ENCODE peak calls at places on chromosomes 11 and 22, in five cellular contexts. One of them, this sample, is unnamed.

GRCh38 chr22:19948057-19948760 is 6.6 kb upstream of the TXNRD2 start:
- DNase-seq in astrocyte: no peak
- DNase-seq in hepatocyte: no peak
- DNase-seq in endodermal cell: peak
- DNase-seq in lung: no peak
- DNase-seq in this sample: no peak

GRCh38 chr11:47183031-47183856 is 3.0 kb downstream of the PACSIN3 start:
- DNase-seq in astrocyte: no peak
- DNase-seq in hepatocyte: no peak
- DNase-seq in lung: no peak
- DNase-seq in endodermal cell: no peak
- DNase-seq in this sample: no peak

GRCh38 chr11:121334973-121335711 is 42.6 kb downstream of the SC5D start:
- DNase-seq in hepatocyte: no peak
- DNase-seq in endodermal cell: no peak
- DNase-seq in astrocyte: no peak
- DNase-seq in lung: no peak
- DNase-seq in this sample: peak

GRCh38 chr11:5369793-5370192 is 13.8 kb upstream of the OR51M1 start:
- DNase-seq in astrocyte: no peak
- DNase-seq in endodermal cell: no peak
- DNase-seq in hepatocyte: no peak
- DNase-seq in lung: no peak
- DNase-seq in this sample: peak

GRCh38 chr11:96622026-96622634 is 232.3 kb downstream of the JRKL start:
- DNase-seq in endodermal cell: no peak
- DNase-seq in hepatocyte: no peak
- DNase-seq in astrocyte: no peak
- DNase-seq in lung: no peak
- DNase-seq in this sample: no peak

GRCh38 chr22:49026476-49027121 is 801.1 kb downstream of the BRD1 start:
- DNase-seq in hepatocyte: no peak
- DNase-seq in astrocyte: no peak
- DNase-seq in endodermal cell: peak
- DNase-seq in lung: no peak
- DNase-seq in this sample: no peak

GRCh38 chr11:8030526-8031247 is 43.5 kb downstream of the EIF3F start:
- DNase-seq in endodermal cell: no peak
- DNase-seq in lung: peak
- DNase-seq in astrocyte: no peak
- DNase-seq in hepatocyte: no peak
- DNase-seq in this sample: no peak

GRCh38 chr11:86182976-86183584 is 61.5 kb upstream of the EED start:
- DNase-seq in lung: no peak
- DNase-seq in endodermal cell: no peak
- DNase-seq in astrocyte: peak
- DNase-seq in hepatocyte: peak
- DNase-seq in this sample: no peak

GRCh38 chr11:123316003-123316402 is 114.1 kb upstream of the GRAMD1B start:
- DNase-seq in astrocyte: peak
- DNase-seq in hepatocyte: no peak
- DNase-seq in endodermal cell: no peak
- DNase-seq in lung: no peak
- DNase-seq in this sample: peak

GRCh38 chr22:46897246-46897623 is 134.8 kb downstream of the TBC1D22A start:
- DNase-seq in endodermal cell: peak
- DNase-seq in hepatocyte: no peak
- DNase-seq in astrocyte: no peak
- DNase-seq in lung: no peak
- DNase-seq in this sample: no peak

GRCh38 chr22:37633082-37633692 is 6.3 kb upstream of the SH3BP1 start:
- DNase-seq in hepatocyte: no peak
- DNase-seq in endodermal cell: no peak
- DNase-seq in lung: no peak
- DNase-seq in astrocyte: no peak
- DNase-seq in this sample: no peak

GRCh38 chr11:111283945-111284481 is 14.3 kb upstream of the POU2AF3 start:
- DNase-seq in endodermal cell: peak
- DNase-seq in hepatocyte: peak
- DNase-seq in lung: no peak
- DNase-seq in astrocyte: no peak
- DNase-seq in this sample: peak

GRCh38 chr11:65274734-65275682 is 13.2 kb downstream of the POLA2 start:
- DNase-seq in lung: peak
- DNase-seq in endodermal cell: peak
- DNase-seq in hepatocyte: peak
- DNase-seq in astrocyte: peak
- DNase-seq in this sample: peak

GRCh38 chr11:69915501-69916250 is 96.5 kb upstream of the FGF3 start:
- DNase-seq in endodermal cell: peak
- DNase-seq in lung: peak
- DNase-seq in hepatocyte: peak
- DNase-seq in astrocyte: peak
- DNase-seq in this sample: peak

GRCh38 chr11:14547440-14547839 is 27.3 kb upstream of the PSMA1 start:
- DNase-seq in lung: no peak
- DNase-seq in endodermal cell: no peak
- DNase-seq in astrocyte: no peak
- DNase-seq in hepatocyte: no peak
- DNase-seq in this sample: no peak

GRCh38 chr11:129691154-129691553 is 124.5 kb upstream of the TMEM45B start:
- DNase-seq in lung: no peak
- DNase-seq in astrocyte: no peak
- DNase-seq in endodermal cell: no peak
- DNase-seq in hepatocyte: no peak
- DNase-seq in this sample: no peak

GRCh38 chr11:83042966-83043711 is 28.6 kb downstream of the RAB30 start:
- DNase-seq in endodermal cell: no peak
- DNase-seq in lung: no peak
- DNase-seq in astrocyte: peak
- DNase-seq in hepatocyte: no peak
- DNase-seq in this sample: peak

GRCh38 chr22:41501209-41501608 is 32.3 kb downstream of the ACO2 start:
- DNase-seq in lung: no peak
- DNase-seq in hepatocyte: no peak
- DNase-seq in astrocyte: no peak
- DNase-seq in endodermal cell: no peak
- DNase-seq in this sample: no peak

GRCh38 chr22:36087784-36088183 is 59.2 kb upstream of the RBFOX2 start:
- DNase-seq in astrocyte: no peak
- DNase-seq in hepatocyte: no peak
- DNase-seq in endodermal cell: no peak
- DNase-seq in lung: no peak
- DNase-seq in this sample: no peak

GRCh38 chr11:114159802-114160588 is 100.5 kb downstream of the ZBTB16 start:
- DNase-seq in lung: peak
- DNase-seq in hepatocyte: peak
- DNase-seq in endodermal cell: peak
- DNase-seq in astrocyte: peak
- DNase-seq in this sample: peak

GRCh38 chr22:38860291-38861169 is 11.5 kb downstream of the CBX6 start:
- DNase-seq in lung: no peak
- DNase-seq in astrocyte: no peak
- DNase-seq in hepatocyte: no peak
- DNase-seq in endodermal cell: peak
- DNase-seq in this sample: no peak

GRCh38 chr11:127074151-127074761 is 73.7 kb upstream of the KIRREL3 start:
- DNase-seq in astrocyte: peak
- DNase-seq in endodermal cell: peak
- DNase-seq in hepatocyte: peak
- DNase-seq in lung: no peak
- DNase-seq in this sample: peak
- TF ChIP-seq CTCF in astrocyte: peak
- TF ChIP-seq CTCF in endodermal cell: peak
- TF ChIP-seq CTCF in hepatocyte: peak
- TF ChIP-seq CTCF in lung: no peak
- TF ChIP-seq CTCF in this sample: peak

DNA sequence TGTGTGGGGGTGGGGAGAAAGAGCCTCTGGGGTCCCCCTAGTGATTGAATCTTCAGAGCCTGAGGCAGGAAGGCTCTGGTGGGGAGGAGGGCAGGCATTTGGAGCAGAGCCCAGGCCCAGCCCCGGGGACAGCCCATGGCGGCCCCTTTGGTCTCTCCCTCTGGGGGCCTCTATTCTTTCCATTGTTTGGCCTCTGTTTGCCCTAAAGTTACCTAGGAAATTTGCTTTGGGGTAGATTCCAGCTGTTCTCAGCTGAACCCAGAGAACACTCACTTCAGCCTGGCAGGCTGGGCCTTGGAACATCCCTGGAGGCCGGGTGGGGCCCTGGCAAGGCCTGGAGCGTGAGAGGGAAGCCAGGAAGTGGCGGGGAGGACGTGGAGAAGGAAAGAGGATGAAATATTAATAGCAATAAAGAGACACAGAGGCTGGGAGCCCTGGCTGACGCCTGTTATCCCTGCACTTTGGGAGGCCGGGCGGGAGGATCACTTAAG is 22.9 kb upstream of the A4GALT start:
- DNase-seq in lung: peak
- DNase-seq in endodermal cell: no peak
- DNase-seq in astrocyte: no peak
- DNase-seq in hepatocyte: peak
- DNase-seq in this sample: no peak
- TF ChIP-seq CTCF in lung: no peak
- TF ChIP-seq CTCF in endodermal cell: no peak
- TF ChIP-seq CTCF in astrocyte: no peak
- TF ChIP-seq CTCF in hepatocyte: no peak
- TF ChIP-seq CTCF in this sample: no peak

GRCh38 chr22:26174280-26174679 is 5.0 kb downstream of the SEZ6L start:
- DNase-seq in lung: no peak
- DNase-seq in astrocyte: no peak
- DNase-seq in endodermal cell: peak
- DNase-seq in hepatocyte: peak
- DNase-seq in this sample: peak
- TF ChIP-seq CTCF in lung: no peak
- TF ChIP-seq CTCF in astrocyte: no peak
- TF ChIP-seq CTCF in endodermal cell: peak
- TF ChIP-seq CTCF in hepatocyte: peak
- TF ChIP-seq CTCF in this sample: peak

GRCh38 chr11:72534859-72535547 is 100.7 kb upstream of the CLPB start:
- DNase-seq in hepatocyte: peak
- DNase-seq in astrocyte: peak
- DNase-seq in endodermal cell: peak
- DNase-seq in lung: no peak
- DNase-seq in this sample: peak
- TF ChIP-seq CTCF in hepatocyte: no peak
- TF ChIP-seq CTCF in astrocyte: no peak
- TF ChIP-seq CTCF in endodermal cell: peak
- TF ChIP-seq CTCF in lung: no peak
- TF ChIP-seq CTCF in this sample: peak

DNA sequence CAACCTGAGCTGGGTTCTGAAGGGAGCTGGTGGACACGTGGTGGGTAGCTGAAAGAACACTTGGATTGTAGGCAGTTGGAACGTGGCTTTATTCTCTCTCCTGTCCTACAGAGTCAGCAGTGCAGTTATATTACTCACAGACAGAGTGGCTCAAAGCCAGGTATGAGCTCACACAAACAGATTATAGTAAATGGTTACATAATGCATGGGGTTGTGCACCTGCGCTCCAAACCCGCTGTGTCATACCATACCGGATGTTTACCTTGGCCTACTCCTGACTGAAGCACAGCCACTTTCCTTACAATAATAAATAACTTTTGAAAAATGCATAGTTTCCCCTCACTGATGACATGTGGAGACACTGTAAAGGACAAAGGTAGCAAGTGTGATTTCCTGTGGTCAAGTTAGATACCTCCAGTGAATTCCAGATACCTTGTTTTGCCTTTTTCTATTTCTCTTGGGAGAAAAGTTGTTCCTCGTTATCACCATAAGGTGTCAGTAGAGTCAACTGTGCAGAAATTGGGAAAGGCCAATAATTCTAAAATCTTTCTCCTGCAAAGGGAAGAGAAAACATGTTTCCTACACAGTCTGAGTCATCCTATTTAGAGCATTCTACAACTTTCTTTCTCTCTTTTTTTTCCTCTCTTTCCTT is 13.5 kb downstream of the MS4A6A start:
- DNase-seq in endodermal cell: peak
- DNase-seq in lung: no peak
- DNase-seq in hepatocyte: no peak
- DNase-seq in astrocyte: peak
- DNase-seq in this sample: no peak
- TF ChIP-seq CTCF in endodermal cell: peak
- TF ChIP-seq CTCF in lung: no peak
- TF ChIP-seq CTCF in hepatocyte: peak
- TF ChIP-seq CTCF in astrocyte: peak
- TF ChIP-seq CTCF in this sample: peak

GRCh38 chr11:12099132-12099873 is 11.1 kb upstream of the MICAL2 start:
- DNase-seq in endodermal cell: no peak
- DNase-seq in hepatocyte: no peak
- DNase-seq in astrocyte: no peak
- DNase-seq in lung: no peak
- DNase-seq in this sample: no peak
- TF ChIP-seq CTCF in endodermal cell: peak
- TF ChIP-seq CTCF in hepatocyte: no peak
- TF ChIP-seq CTCF in astrocyte: peak
- TF ChIP-seq CTCF in lung: no peak
- TF ChIP-seq CTCF in this sample: peak

DNA sequence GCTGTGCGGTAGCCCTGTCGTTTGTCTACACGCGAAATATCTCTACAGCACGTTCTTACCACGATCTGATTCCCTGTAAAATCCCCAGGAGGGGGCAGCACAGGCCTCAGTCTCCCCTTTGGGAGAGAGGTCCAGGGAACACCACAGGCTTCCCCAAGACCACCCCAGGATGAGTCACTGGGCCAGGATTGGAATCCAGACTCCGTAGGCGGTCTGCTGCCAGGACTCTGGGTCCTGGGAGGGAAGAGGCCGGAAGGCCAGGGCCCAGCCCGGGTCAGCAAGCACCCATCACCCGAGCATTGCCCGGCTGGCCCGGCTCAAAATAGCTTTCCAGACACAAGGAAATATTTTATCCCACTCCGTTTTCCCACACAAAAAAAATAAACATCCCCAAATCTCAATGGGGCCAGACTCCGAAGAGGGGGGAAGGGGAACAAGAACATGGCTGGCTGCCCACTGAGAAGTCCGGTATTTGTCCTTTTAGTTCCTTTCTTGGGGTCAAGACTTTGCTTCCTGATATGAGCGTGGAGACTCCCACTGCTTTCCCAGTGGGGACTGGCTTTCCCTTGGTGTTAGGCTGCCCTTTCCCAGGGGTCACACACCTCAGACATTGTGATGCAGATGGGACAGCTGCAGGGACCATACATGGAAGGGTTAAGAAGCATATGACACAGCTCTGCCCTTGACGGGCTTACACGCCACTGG is 91.3 kb downstream of the LRRC32 start:
- DNase-seq in astrocyte: no peak
- DNase-seq in lung: no peak
- DNase-seq in endodermal cell: peak
- DNase-seq in hepatocyte: peak
- DNase-seq in this sample: no peak
- TF ChIP-seq CTCF in astrocyte: no peak
- TF ChIP-seq CTCF in lung: no peak
- TF ChIP-seq CTCF in endodermal cell: peak
- TF ChIP-seq CTCF in hepatocyte: peak
- TF ChIP-seq CTCF in this sample: peak

This sample was measured in HFFc6.